ENCODE peak calls at places on chromosomes 6 and 20, in seven cellular contexts. One of them, this sample, is unnamed.

GRCh38 chr20:24245093-24245492 is 224.3 kb upstream of the SYNDIG1 start:
- DNase-seq in psoas muscle: no peak
- DNase-seq in fibroblast of pulmonary artery: no peak
- DNase-seq in uterus: no peak
- DNase-seq in upper lobe of right lung: no peak
- DNase-seq in foreskin fibroblast: no peak
- DNase-seq in choroid plexus epithelial cell: no peak
- DNase-seq in this sample: no peak

GRCh38 chr6:84466521-84466920 is 239.1 kb upstream of the CEP162 start:
- DNase-seq in psoas muscle: no peak
- DNase-seq in fibroblast of pulmonary artery: peak; percentile 70
- DNase-seq in uterus: no peak
- DNase-seq in upper lobe of right lung: no peak
- DNase-seq in foreskin fibroblast: peak; percentile 76
- DNase-seq in choroid plexus epithelial cell: peak; percentile 86
- DNase-seq in this sample: no peak

GRCh38 chr20:61343934-61344333 is 91.9 kb downstream of the CDH4 start:
- DNase-seq in psoas muscle: no peak
- DNase-seq in fibroblast of pulmonary artery: no peak
- DNase-seq in uterus: no peak
- DNase-seq in upper lobe of right lung: no peak
- DNase-seq in foreskin fibroblast: no peak
- DNase-seq in choroid plexus epithelial cell: no peak
- DNase-seq in this sample: no peak

GRCh38 chr6:161838306-161839035 is 564.6 kb upstream of the AGPAT4 start:
- DNase-seq in psoas muscle: peak; percentile 41
- DNase-seq in fibroblast of pulmonary artery: no peak
- DNase-seq in uterus: no peak
- DNase-seq in upper lobe of right lung: no peak
- DNase-seq in foreskin fibroblast: no peak
- DNase-seq in choroid plexus epithelial cell: no peak
- DNase-seq in this sample: no peak

GRCh38 chr6:7684843-7685242 is 41.1 kb upstream of the BMP6 start:
- DNase-seq in psoas muscle: no peak
- DNase-seq in fibroblast of pulmonary artery: no peak
- DNase-seq in uterus: no peak
- DNase-seq in upper lobe of right lung: no peak
- DNase-seq in foreskin fibroblast: no peak
- DNase-seq in choroid plexus epithelial cell: no peak
- DNase-seq in this sample: no peak

GRCh38 chr20:21147593-21147992 is 21.7 kb downstream of the KIZ start:
- DNase-seq in psoas muscle: no peak
- DNase-seq in fibroblast of pulmonary artery: peak; percentile 27
- DNase-seq in uterus: no peak
- DNase-seq in upper lobe of right lung: no peak
- DNase-seq in foreskin fibroblast: peak; percentile 40
- DNase-seq in choroid plexus epithelial cell: no peak
- DNase-seq in this sample: no peak

GRCh38 chr6:149053848-149054558 is 263.5 kb upstream of the TAB2 start:
- DNase-seq in psoas muscle: no peak
- DNase-seq in fibroblast of pulmonary artery: no peak
- DNase-seq in uterus: no peak
- DNase-seq in upper lobe of right lung: no peak
- DNase-seq in foreskin fibroblast: no peak
- DNase-seq in choroid plexus epithelial cell: no peak
- DNase-seq in this sample: no peak

GRCh38 chr6:125986956-125987617 is 747 bp downstream of the TRMT11 start:
- DNase-seq in psoas muscle: no peak
- DNase-seq in fibroblast of pulmonary artery: peak; percentile 32
- DNase-seq in uterus: no peak
- DNase-seq in upper lobe of right lung: no peak
- DNase-seq in foreskin fibroblast: peak; percentile 7
- DNase-seq in choroid plexus epithelial cell: peak; percentile 41
- DNase-seq in this sample: peak; percentile 61

GRCh38 chr6:35209622-35210289 is 4.0 kb upstream of the SCUBE3 start:
- DNase-seq in psoas muscle: no peak
- DNase-seq in fibroblast of pulmonary artery: no peak
- DNase-seq in uterus: no peak
- DNase-seq in upper lobe of right lung: no peak
- DNase-seq in foreskin fibroblast: no peak
- DNase-seq in choroid plexus epithelial cell: no peak
- DNase-seq in this sample: no peak

GRCh38 chr6:13485923-13486557 is 1.4 kb downstream of the GFOD1 start:
- DNase-seq in psoas muscle: peak; percentile 45
- DNase-seq in fibroblast of pulmonary artery: peak; percentile 43
- DNase-seq in uterus: no peak
- DNase-seq in upper lobe of right lung: peak; percentile 64
- DNase-seq in foreskin fibroblast: no peak
- DNase-seq in choroid plexus epithelial cell: peak; percentile 48
- DNase-seq in this sample: peak; percentile 80

GRCh38 chr6:107244082-107244741 is 128.9 kb upstream of the BEND3 start:
- DNase-seq in psoas muscle: no peak
- DNase-seq in fibroblast of pulmonary artery: no peak
- DNase-seq in uterus: no peak
- DNase-seq in upper lobe of right lung: no peak
- DNase-seq in foreskin fibroblast: no peak
- DNase-seq in choroid plexus epithelial cell: no peak
- DNase-seq in this sample: peak; percentile 4

GRCh38 chr6:123338394-123338793 is 298.4 kb downstream of the TRDN start:
- DNase-seq in psoas muscle: peak; percentile 10
- DNase-seq in fibroblast of pulmonary artery: no peak
- DNase-seq in uterus: no peak
- DNase-seq in upper lobe of right lung: no peak
- DNase-seq in foreskin fibroblast: no peak
- DNase-seq in choroid plexus epithelial cell: no peak
- DNase-seq in this sample: no peak

GRCh38 chr6:48817714-48818113 is 645.3 kb downstream of the MMUT start:
- DNase-seq in psoas muscle: no peak
- DNase-seq in fibroblast of pulmonary artery: peak; percentile 43
- DNase-seq in uterus: no peak
- DNase-seq in upper lobe of right lung: no peak
- DNase-seq in foreskin fibroblast: peak; percentile 34
- DNase-seq in choroid plexus epithelial cell: peak; percentile 45
- DNase-seq in this sample: no peak

GRCh38 chr20:237918-238317 is 10.9 kb downstream of the DEFB129 start:
- DNase-seq in psoas muscle: no peak
- DNase-seq in fibroblast of pulmonary artery: no peak
- DNase-seq in uterus: no peak
- DNase-seq in upper lobe of right lung: no peak
- DNase-seq in foreskin fibroblast: no peak
- DNase-seq in choroid plexus epithelial cell: no peak
- DNase-seq in this sample: no peak

GRCh38 chr20:237479-237878 is 10.4 kb downstream of the DEFB129 start:
- DNase-seq in psoas muscle: no peak
- DNase-seq in fibroblast of pulmonary artery: no peak
- DNase-seq in uterus: no peak
- DNase-seq in upper lobe of right lung: peak; percentile 65
- DNase-seq in foreskin fibroblast: no peak
- DNase-seq in choroid plexus epithelial cell: peak; percentile 2
- DNase-seq in this sample: no peak

DNA sequence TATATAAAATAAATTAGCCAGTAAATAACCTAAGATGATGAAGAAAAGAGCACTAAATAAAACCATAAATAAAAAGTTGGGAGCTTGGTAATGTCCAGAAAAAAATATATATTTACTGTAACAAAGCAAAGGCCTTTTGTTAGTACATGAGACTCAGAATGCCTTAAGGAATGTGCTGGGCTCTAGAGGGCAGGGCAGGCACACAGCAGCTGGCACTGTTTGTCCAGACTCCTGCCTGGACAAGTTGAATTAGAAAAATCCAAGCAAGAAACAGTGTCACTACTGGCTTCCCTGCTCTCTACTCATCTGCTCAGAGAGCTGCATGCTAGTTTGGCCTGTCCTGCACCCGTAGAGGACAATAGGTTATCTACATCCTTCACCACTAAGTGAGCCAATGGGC is 8.8 kb downstream of the DEFB129 start:
- DNase-seq in psoas muscle: no peak
- DNase-seq in fibroblast of pulmonary artery: peak; percentile 22
- DNase-seq in uterus: no peak
- DNase-seq in upper lobe of right lung: no peak
- DNase-seq in foreskin fibroblast: no peak
- DNase-seq in choroid plexus epithelial cell: peak; percentile 13
- DNase-seq in this sample: no peak
- TF ChIP-seq CTCF in psoas muscle: no peak
- TF ChIP-seq CTCF in fibroblast of pulmonary artery: no peak
- TF ChIP-seq CTCF in uterus: no peak
- TF ChIP-seq CTCF in upper lobe of right lung: peak; percentile 18
- TF ChIP-seq CTCF in foreskin fibroblast: no peak
- TF ChIP-seq CTCF in choroid plexus epithelial cell: peak; percentile 6
- TF ChIP-seq CTCF in this sample: no peak

GRCh38 chr6:15263780-15264374 is 18.0 kb downstream of the JARID2 start:
- DNase-seq in psoas muscle: no peak
- DNase-seq in fibroblast of pulmonary artery: no peak
- DNase-seq in uterus: no peak
- DNase-seq in upper lobe of right lung: no peak
- DNase-seq in foreskin fibroblast: no peak
- DNase-seq in choroid plexus epithelial cell: no peak
- DNase-seq in this sample: no peak

GRCh38 chr6:15260099-15260821 is 14.4 kb downstream of the JARID2 start:
- DNase-seq in psoas muscle: no peak
- DNase-seq in fibroblast of pulmonary artery: peak; percentile 60
- DNase-seq in uterus: no peak
- DNase-seq in upper lobe of right lung: no peak
- DNase-seq in foreskin fibroblast: no peak
- DNase-seq in choroid plexus epithelial cell: peak; percentile 55
- DNase-seq in this sample: no peak

GRCh38 chr6:15256538-15257222 is 10.8 kb downstream of the JARID2 start:
- DNase-seq in psoas muscle: no peak
- DNase-seq in fibroblast of pulmonary artery: no peak
- DNase-seq in uterus: no peak
- DNase-seq in upper lobe of right lung: no peak
- DNase-seq in foreskin fibroblast: no peak
- DNase-seq in choroid plexus epithelial cell: no peak
- DNase-seq in this sample: no peak

GRCh38 chr6:15255481-15256414 is 9.9 kb downstream of the JARID2 start:
- DNase-seq in psoas muscle: no peak
- DNase-seq in fibroblast of pulmonary artery: no peak
- DNase-seq in uterus: no peak
- DNase-seq in upper lobe of right lung: no peak
- DNase-seq in foreskin fibroblast: no peak
- DNase-seq in choroid plexus epithelial cell: no peak
- DNase-seq in this sample: peak; percentile 86

GRCh38 chr6:15259766-15260098 is 13.9 kb downstream of the JARID2 start:
- DNase-seq in psoas muscle: no peak
- DNase-seq in fibroblast of pulmonary artery: no peak
- DNase-seq in uterus: no peak
- DNase-seq in upper lobe of right lung: no peak
- DNase-seq in foreskin fibroblast: no peak
- DNase-seq in choroid plexus epithelial cell: peak; percentile 32
- DNase-seq in this sample: no peak
- H3K4me3 ChIP-seq in psoas muscle: no peak overlapping the region
- H3K4me3 ChIP-seq in fibroblast of pulmonary artery: no peak overlapping the region
- H3K4me3 ChIP-seq in uterus: no peak overlapping the region
- H3K4me3 ChIP-seq in upper lobe of right lung: no peak overlapping the region
- H3K4me3 ChIP-seq in foreskin fibroblast: no peak overlapping the region
- H3K4me3 ChIP-seq in choroid plexus epithelial cell: no peak overlapping the region
- H3K4me3 ChIP-seq in this sample: no peak overlapping the region

DNA sequence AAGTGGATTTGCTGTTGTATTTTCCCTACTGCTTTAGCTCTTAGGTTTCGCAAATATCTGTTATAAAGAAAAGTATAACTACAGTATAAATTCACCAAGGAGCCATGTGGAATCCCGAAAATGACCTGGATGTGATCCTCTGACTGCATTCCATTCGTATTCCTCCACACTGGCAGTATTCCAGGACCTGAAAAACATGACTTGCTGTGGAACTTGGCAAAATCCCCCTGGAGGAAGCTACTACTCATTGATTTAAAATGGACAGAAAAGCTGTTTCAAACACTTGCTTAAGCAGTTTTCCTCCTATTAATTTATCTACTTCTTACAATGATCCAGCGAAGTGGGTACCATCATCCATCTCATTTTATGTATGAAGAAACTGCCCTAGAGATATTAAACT is 13.3 kb upstream of the ENPP5 start:
- DNase-seq in psoas muscle: no peak
- DNase-seq in fibroblast of pulmonary artery: peak; percentile 84
- DNase-seq in uterus: no peak
- DNase-seq in upper lobe of right lung: no peak
- DNase-seq in foreskin fibroblast: peak; percentile 50
- DNase-seq in choroid plexus epithelial cell: peak; percentile 89
- DNase-seq in this sample: no peak
- TF ChIP-seq CTCF in psoas muscle: peak; percentile 6
- TF ChIP-seq CTCF in fibroblast of pulmonary artery: no peak
- TF ChIP-seq CTCF in uterus: no peak
- TF ChIP-seq CTCF in upper lobe of right lung: no peak
- TF ChIP-seq CTCF in foreskin fibroblast: peak; percentile 14
- TF ChIP-seq CTCF in choroid plexus epithelial cell: peak; percentile 27
- TF ChIP-seq CTCF in this sample: no peak

GRCh38 chr20:13736792-13737191 is 47.9 kb downstream of the ESF1 start:
- DNase-seq in psoas muscle: no peak
- DNase-seq in fibroblast of pulmonary artery: peak; percentile 91
- DNase-seq in uterus: no peak
- DNase-seq in upper lobe of right lung: no peak
- DNase-seq in foreskin fibroblast: peak; percentile 56
- DNase-seq in choroid plexus epithelial cell: peak; percentile 90
- DNase-seq in this sample: no peak

GRCh38 chr20:13744403-13744802 is 40.3 kb downstream of the ESF1 start:
- DNase-seq in psoas muscle: no peak
- DNase-seq in fibroblast of pulmonary artery: peak; percentile 7
- DNase-seq in uterus: no peak
- DNase-seq in upper lobe of right lung: no peak
- DNase-seq in foreskin fibroblast: no peak
- DNase-seq in choroid plexus epithelial cell: peak; percentile 7
- DNase-seq in this sample: no peak

GRCh38 chr20:13741879-13742278 is 42.8 kb downstream of the ESF1 start:
- DNase-seq in psoas muscle: no peak
- DNase-seq in fibroblast of pulmonary artery: no peak
- DNase-seq in uterus: no peak
- DNase-seq in upper lobe of right lung: no peak
- DNase-seq in foreskin fibroblast: no peak
- DNase-seq in choroid plexus epithelial cell: no peak
- DNase-seq in this sample: no peak

GRCh38 chr20:13735829-13736228 is 48.9 kb downstream of the ESF1 start:
- DNase-seq in psoas muscle: no peak
- DNase-seq in fibroblast of pulmonary artery: no peak
- DNase-seq in uterus: no peak
- DNase-seq in upper lobe of right lung: no peak
- DNase-seq in foreskin fibroblast: no peak
- DNase-seq in choroid plexus epithelial cell: no peak
- DNase-seq in this sample: no peak

GRCh38 chr20:13739726-13740649 is 44.7 kb downstream of the ESF1 start:
- DNase-seq in psoas muscle: no peak
- DNase-seq in fibroblast of pulmonary artery: peak; percentile 73
- DNase-seq in uterus: no peak
- DNase-seq in upper lobe of right lung: no peak
- DNase-seq in foreskin fibroblast: no peak
- DNase-seq in choroid plexus epithelial cell: peak; percentile 33
- DNase-seq in this sample: no peak
- H3K4me3 ChIP-seq in psoas muscle: no peak overlapping the region
- H3K4me3 ChIP-seq in fibroblast of pulmonary artery: no peak overlapping the region
- H3K4me3 ChIP-seq in uterus: no peak overlapping the region
- H3K4me3 ChIP-seq in upper lobe of right lung: no peak overlapping the region
- H3K4me3 ChIP-seq in foreskin fibroblast: no peak overlapping the region
- H3K4me3 ChIP-seq in choroid plexus epithelial cell: no peak overlapping the region
- H3K4me3 ChIP-seq in this sample: no peak overlapping the region